ENCODE peak calls at places on chromosome 10, in five cellular contexts. One of them, this sample, is unnamed.

GRCh38 chr10:61078542-61078941 is 134.6 kb upstream of the RHOBTB1 start:
- DNase-seq in IMR-90: peak
- DNase-seq in neuronal stem cell: no peak
- DNase-seq in mesenchymal stem cell: peak
- DNase-seq in trophoblast cell: no peak
- DNase-seq in this sample: no peak

GRCh38 chr10:133274751-133275682 is 1.7 kb downstream of the ADAM8 start:
- DNase-seq in IMR-90: no peak
- DNase-seq in neuronal stem cell: no peak
- DNase-seq in mesenchymal stem cell: no peak
- DNase-seq in trophoblast cell: peak
- DNase-seq in this sample: no peak

GRCh38 chr10:72081772-72082590 is 6.4 kb downstream of the SPOCK2 start:
- DNase-seq in IMR-90: no peak
- DNase-seq in neuronal stem cell: no peak
- DNase-seq in mesenchymal stem cell: no peak
- DNase-seq in trophoblast cell: peak
- DNase-seq in this sample: no peak

GRCh38 chr10:61751599-61751998 is 88.9 kb downstream of the CABCOCO1 start:
- DNase-seq in IMR-90: peak
- DNase-seq in neuronal stem cell: no peak
- DNase-seq in mesenchymal stem cell: no peak
- DNase-seq in trophoblast cell: no peak
- DNase-seq in this sample: no peak

GRCh38 chr10:22570234-22570633 is 144.1 kb downstream of the PIP4K2A start:
- DNase-seq in IMR-90: no peak
- DNase-seq in neuronal stem cell: no peak
- DNase-seq in mesenchymal stem cell: no peak
- DNase-seq in trophoblast cell: no peak
- DNase-seq in this sample: no peak

GRCh38 chr10:128026620-128027281 is 99.5 kb downstream of the MKI67 start:
- DNase-seq in IMR-90: no peak
- DNase-seq in neuronal stem cell: no peak
- DNase-seq in mesenchymal stem cell: no peak
- DNase-seq in trophoblast cell: no peak
- DNase-seq in this sample: no peak

GRCh38 chr10:79487296-79488194 is 24.8 kb upstream of the EIF5AL1 start:
- DNase-seq in IMR-90: peak
- DNase-seq in neuronal stem cell: peak
- DNase-seq in mesenchymal stem cell: peak
- DNase-seq in trophoblast cell: peak
- DNase-seq in this sample: peak

GRCh38 chr10:133336131-133337078 is at the start of gene CALY:
- DNase-seq in IMR-90: no peak
- DNase-seq in neuronal stem cell: peak
- DNase-seq in mesenchymal stem cell: no peak
- DNase-seq in trophoblast cell: no peak
- DNase-seq in this sample: peak

GRCh38 chr10:117653170-117653515 is 110.6 kb downstream of the EMX2 start:
- DNase-seq in IMR-90: peak
- DNase-seq in neuronal stem cell: no peak
- DNase-seq in mesenchymal stem cell: peak
- DNase-seq in trophoblast cell: peak
- DNase-seq in this sample: no peak

GRCh38 chr10:24150853-24151252 is 58.1 kb upstream of the KIAA1217 start:
- DNase-seq in IMR-90: no peak
- DNase-seq in neuronal stem cell: no peak
- DNase-seq in mesenchymal stem cell: no peak
- DNase-seq in trophoblast cell: no peak
- DNase-seq in this sample: peak

GRCh38 chr10:44369296-44369695 is 15.6 kb downstream of the CXCL12 start:
- DNase-seq in IMR-90: peak
- DNase-seq in neuronal stem cell: no peak
- DNase-seq in mesenchymal stem cell: peak
- DNase-seq in trophoblast cell: no peak
- DNase-seq in this sample: no peak

GRCh38 chr10:112246-112645 is 23.0 kb upstream of the ZMYND11 start:
- DNase-seq in IMR-90: peak
- DNase-seq in neuronal stem cell: no peak
- DNase-seq in mesenchymal stem cell: peak
- DNase-seq in trophoblast cell: peak
- DNase-seq in this sample: no peak

GRCh38 chr10:104416-104815 is 30.8 kb upstream of the ZMYND11 start:
- DNase-seq in IMR-90: no peak
- DNase-seq in neuronal stem cell: no peak
- DNase-seq in mesenchymal stem cell: no peak
- DNase-seq in trophoblast cell: no peak
- DNase-seq in this sample: no peak

GRCh38 chr10:104862-105565 is 30.2 kb upstream of the ZMYND11 start:
- DNase-seq in IMR-90: no peak
- DNase-seq in neuronal stem cell: no peak
- DNase-seq in mesenchymal stem cell: no peak
- DNase-seq in trophoblast cell: peak
- DNase-seq in this sample: peak

GRCh38 chr10:105806-106205 is 29.4 kb upstream of the ZMYND11 start:
- DNase-seq in IMR-90: no peak
- DNase-seq in neuronal stem cell: no peak
- DNase-seq in mesenchymal stem cell: no peak
- DNase-seq in trophoblast cell: no peak
- DNase-seq in this sample: no peak

DNA sequence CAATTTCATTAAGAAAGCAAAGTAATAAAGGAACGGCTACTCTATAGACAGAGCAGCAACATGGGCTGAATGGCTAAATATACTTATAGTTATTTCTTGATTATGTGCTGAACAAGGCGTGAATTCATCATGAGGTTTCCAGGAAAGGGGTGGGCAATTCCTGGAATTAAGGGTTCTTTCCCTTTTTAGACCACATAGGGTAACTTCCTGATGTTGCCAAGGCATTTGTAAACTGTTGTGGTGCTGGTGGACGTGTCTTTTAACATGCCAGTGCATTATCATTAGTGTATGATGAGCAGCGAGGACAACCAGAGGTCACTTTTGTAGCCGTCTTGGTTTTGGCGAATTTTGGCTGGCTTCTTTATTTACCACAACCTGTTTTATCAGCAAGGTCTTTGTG is 28.5 kb upstream of the ZMYND11 start:
- DNase-seq in IMR-90: no peak
- DNase-seq in neuronal stem cell: no peak
- DNase-seq in mesenchymal stem cell: no peak
- DNase-seq in trophoblast cell: no peak
- DNase-seq in this sample: no peak
- H4K91ac ChIP-seq in IMR-90: no peak
- H4K91ac ChIP-seq in neuronal stem cell: no peak
- H4K91ac ChIP-seq in mesenchymal stem cell: no peak
- H4K91ac ChIP-seq in trophoblast cell: no peak
- H4K91ac ChIP-seq in this sample: no peak

GRCh38 chr10:112950714-112951348 is 784 bp downstream of the TCF7L2 start:
- DNase-seq in IMR-90: peak
- DNase-seq in neuronal stem cell: no peak
- DNase-seq in mesenchymal stem cell: peak
- DNase-seq in trophoblast cell: peak
- DNase-seq in this sample: no peak
- H4K91ac ChIP-seq in IMR-90: no peak
- H4K91ac ChIP-seq in neuronal stem cell: no peak
- H4K91ac ChIP-seq in mesenchymal stem cell: no peak
- H4K91ac ChIP-seq in trophoblast cell: peak
- H4K91ac ChIP-seq in this sample: no peak

DNA sequence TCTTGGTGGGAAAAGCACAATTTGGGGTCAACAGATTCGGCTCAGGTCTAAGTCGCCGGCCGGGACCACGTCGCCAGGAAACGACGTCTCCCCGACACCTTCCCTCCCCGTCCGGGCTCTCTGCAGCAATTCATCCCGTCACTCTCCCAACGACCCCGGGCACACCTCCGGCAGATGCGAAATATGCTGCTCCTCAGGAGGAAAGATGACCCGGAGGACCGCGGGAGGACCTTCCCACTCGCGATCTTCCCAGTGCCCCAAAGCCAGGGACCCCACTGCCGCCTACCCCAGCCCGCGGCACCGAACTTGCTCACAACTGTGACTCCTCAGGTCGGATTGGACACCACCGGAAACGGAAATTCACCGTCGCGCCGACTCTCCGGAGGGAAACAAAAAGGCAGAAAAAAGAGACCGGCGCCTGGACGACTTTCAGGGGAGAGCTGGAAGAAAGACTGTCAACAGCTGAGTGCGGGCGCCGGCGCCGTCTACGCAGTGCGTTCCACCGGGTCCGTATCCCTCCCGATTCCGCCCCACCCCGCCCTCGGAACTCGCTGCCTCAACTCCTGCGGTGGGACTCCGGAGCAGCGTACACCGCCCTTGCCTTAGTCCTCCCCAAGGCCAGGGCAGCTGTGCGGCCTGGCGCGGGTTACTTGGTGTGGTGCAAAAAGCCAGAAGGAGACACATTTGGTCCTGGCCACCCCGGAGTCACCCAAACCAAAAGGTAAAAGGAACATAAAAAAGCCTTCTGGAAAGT is 13.8 kb upstream of the SEC24C start:
- DNase-seq in IMR-90: peak
- DNase-seq in neuronal stem cell: peak
- DNase-seq in mesenchymal stem cell: peak
- DNase-seq in trophoblast cell: peak
- DNase-seq in this sample: peak
- H4K91ac ChIP-seq in IMR-90: peak
- H4K91ac ChIP-seq in neuronal stem cell: no peak
- H4K91ac ChIP-seq in mesenchymal stem cell: peak
- H4K91ac ChIP-seq in trophoblast cell: peak
- H4K91ac ChIP-seq in this sample: no peak

GRCh38 chr10:77711683-77712049 is 74.1 kb upstream of the KCNMA1 start:
- DNase-seq in IMR-90: no peak
- DNase-seq in neuronal stem cell: no peak
- DNase-seq in mesenchymal stem cell: no peak
- DNase-seq in trophoblast cell: no peak
- DNase-seq in this sample: no peak
- H4K91ac ChIP-seq in IMR-90: no peak
- H4K91ac ChIP-seq in neuronal stem cell: no peak
- H4K91ac ChIP-seq in mesenchymal stem cell: no peak
- H4K91ac ChIP-seq in trophoblast cell: no peak
- H4K91ac ChIP-seq in this sample: no peak